ENCODE peak calls at places on chromosomes 4 and X, in ten cellular contexts. One of them, this sample, is unnamed.

GRCh38 chr4:40576651-40577480 is 52.8 kb downstream of the RBM47 start:
- DNase-seq in fibroblast of lung: peak; percentile 96
- DNase-seq in pancreas: peak; percentile 74
- DNase-seq in Peyer's patch: peak; percentile 62
- DNase-seq in cardiac muscle cell: peak; percentile 82
- DNase-seq in effector memory CD4-positive, alpha-beta T cell: no peak
- DNase-seq in CD4-positive, alpha-beta memory T cell: no peak
- DNase-seq in mammary epithelial cell: peak; percentile 78
- DNase-seq in endodermal cell: peak; percentile 75
- DNase-seq in MM.1S: peak; percentile 82
- DNase-seq in this sample: peak; percentile 37

GRCh38 chr4:73856518-73856917 is 3.4 kb downstream of the PF4V1 start:
- DNase-seq in fibroblast of lung: peak; percentile 78
- DNase-seq in pancreas: no peak
- DNase-seq in Peyer's patch: no peak
- DNase-seq in cardiac muscle cell: no peak
- DNase-seq in effector memory CD4-positive, alpha-beta T cell: no peak
- DNase-seq in CD4-positive, alpha-beta memory T cell: no peak
- DNase-seq in mammary epithelial cell: no peak
- DNase-seq in endodermal cell: no peak
- DNase-seq in MM.1S: no peak
- DNase-seq in this sample: no peak

GRCh38 chrX:145410622-145411021 is 163.3 kb downstream of the SPANXN1 start:
- DNase-seq in fibroblast of lung: no peak
- DNase-seq in pancreas: no peak
- DNase-seq in Peyer's patch: no peak
- DNase-seq in cardiac muscle cell: no peak
- DNase-seq in effector memory CD4-positive, alpha-beta T cell: no peak
- DNase-seq in CD4-positive, alpha-beta memory T cell: no peak
- DNase-seq in mammary epithelial cell: no peak
- DNase-seq in endodermal cell: no peak
- DNase-seq in MM.1S: no peak
- DNase-seq in this sample: no peak

GRCh38 chr4:60019946-60020345 is 1180.2 kb upstream of the ADGRL3 start:
- DNase-seq in fibroblast of lung: no peak
- DNase-seq in pancreas: no peak
- DNase-seq in Peyer's patch: no peak
- DNase-seq in cardiac muscle cell: peak; percentile 75
- DNase-seq in effector memory CD4-positive, alpha-beta T cell: no peak
- DNase-seq in CD4-positive, alpha-beta memory T cell: no peak
- DNase-seq in mammary epithelial cell: no peak
- DNase-seq in endodermal cell: no peak
- DNase-seq in MM.1S: no peak
- DNase-seq in this sample: no peak

GRCh38 chr4:146245899-146246298 is 31.6 kb downstream of the REELD1 start:
- DNase-seq in fibroblast of lung: peak; percentile 53
- DNase-seq in pancreas: no peak
- DNase-seq in Peyer's patch: no peak
- DNase-seq in cardiac muscle cell: no peak
- DNase-seq in effector memory CD4-positive, alpha-beta T cell: no peak
- DNase-seq in CD4-positive, alpha-beta memory T cell: no peak
- DNase-seq in mammary epithelial cell: no peak
- DNase-seq in endodermal cell: no peak
- DNase-seq in MM.1S: no peak
- DNase-seq in this sample: no peak

GRCh38 chr4:105808030-105808429 is 87.2 kb upstream of the NPNT start:
- DNase-seq in fibroblast of lung: no peak
- DNase-seq in pancreas: no peak
- DNase-seq in Peyer's patch: no peak
- DNase-seq in cardiac muscle cell: no peak
- DNase-seq in effector memory CD4-positive, alpha-beta T cell: no peak
- DNase-seq in CD4-positive, alpha-beta memory T cell: no peak
- DNase-seq in mammary epithelial cell: no peak
- DNase-seq in endodermal cell: no peak
- DNase-seq in MM.1S: no peak
- DNase-seq in this sample: no peak

GRCh38 chr4:185394568-185395254 is 1.0 kb downstream of the LRP2BP start:
- DNase-seq in fibroblast of lung: peak; percentile 34
- DNase-seq in pancreas: no peak
- DNase-seq in Peyer's patch: no peak
- DNase-seq in cardiac muscle cell: no peak
- DNase-seq in effector memory CD4-positive, alpha-beta T cell: no peak
- DNase-seq in CD4-positive, alpha-beta memory T cell: no peak
- DNase-seq in mammary epithelial cell: peak; percentile 46
- DNase-seq in endodermal cell: no peak
- DNase-seq in MM.1S: no peak
- DNase-seq in this sample: no peak

GRCh38 chrX:41737065-41737464 is 13.1 kb downstream of the GPR82 start:
- DNase-seq in fibroblast of lung: no peak
- DNase-seq in pancreas: no peak
- DNase-seq in Peyer's patch: no peak
- DNase-seq in cardiac muscle cell: no peak
- DNase-seq in effector memory CD4-positive, alpha-beta T cell: no peak
- DNase-seq in CD4-positive, alpha-beta memory T cell: peak; percentile 12
- DNase-seq in mammary epithelial cell: no peak
- DNase-seq in endodermal cell: no peak
- DNase-seq in MM.1S: no peak
- DNase-seq in this sample: no peak

GRCh38 chrX:41750720-41751119 is 26.7 kb downstream of the GPR82 start:
- DNase-seq in fibroblast of lung: no peak
- DNase-seq in pancreas: no peak
- DNase-seq in Peyer's patch: no peak
- DNase-seq in cardiac muscle cell: no peak
- DNase-seq in effector memory CD4-positive, alpha-beta T cell: no peak
- DNase-seq in CD4-positive, alpha-beta memory T cell: no peak
- DNase-seq in mammary epithelial cell: no peak
- DNase-seq in endodermal cell: no peak
- DNase-seq in MM.1S: no peak
- DNase-seq in this sample: no peak

GRCh38 chr4:168854216-168854921 is 155.7 kb downstream of the CBR4 start:
- DNase-seq in fibroblast of lung: peak; percentile 20
- DNase-seq in pancreas: no peak
- DNase-seq in Peyer's patch: no peak
- DNase-seq in cardiac muscle cell: peak; percentile 24
- DNase-seq in effector memory CD4-positive, alpha-beta T cell: no peak
- DNase-seq in CD4-positive, alpha-beta memory T cell: no peak
- DNase-seq in mammary epithelial cell: no peak
- DNase-seq in endodermal cell: no peak
- DNase-seq in MM.1S: no peak
- DNase-seq in this sample: no peak

GRCh38 chrX:15087747-15088146 is 182.1 kb downstream of the ASB9 start:
- DNase-seq in fibroblast of lung: no peak
- DNase-seq in pancreas: no peak
- DNase-seq in Peyer's patch: no peak
- DNase-seq in cardiac muscle cell: no peak
- DNase-seq in effector memory CD4-positive, alpha-beta T cell: no peak
- DNase-seq in CD4-positive, alpha-beta memory T cell: no peak
- DNase-seq in mammary epithelial cell: no peak
- DNase-seq in endodermal cell: no peak
- DNase-seq in MM.1S: no peak
- DNase-seq in this sample: no peak

GRCh38 chrX:17741123-17741511 is 3.8 kb downstream of the SCML1 start:
- DNase-seq in fibroblast of lung: no peak
- DNase-seq in pancreas: no peak
- DNase-seq in Peyer's patch: no peak
- DNase-seq in cardiac muscle cell: no peak
- DNase-seq in effector memory CD4-positive, alpha-beta T cell: no peak
- DNase-seq in CD4-positive, alpha-beta memory T cell: no peak
- DNase-seq in mammary epithelial cell: no peak
- DNase-seq in endodermal cell: no peak
- DNase-seq in MM.1S: no peak
- DNase-seq in this sample: no peak

GRCh38 chr4:18241744-18242143 is 220.2 kb upstream of the LCORL start:
- DNase-seq in fibroblast of lung: no peak
- DNase-seq in pancreas: no peak
- DNase-seq in Peyer's patch: no peak
- DNase-seq in cardiac muscle cell: no peak
- DNase-seq in effector memory CD4-positive, alpha-beta T cell: no peak
- DNase-seq in CD4-positive, alpha-beta memory T cell: no peak
- DNase-seq in mammary epithelial cell: no peak
- DNase-seq in endodermal cell: no peak
- DNase-seq in MM.1S: no peak
- DNase-seq in this sample: no peak

GRCh38 chrX:44415639-44416386 is 72.3 kb upstream of the EFHC2 start:
- DNase-seq in fibroblast of lung: no peak
- DNase-seq in pancreas: peak; percentile 52
- DNase-seq in Peyer's patch: no peak
- DNase-seq in cardiac muscle cell: no peak
- DNase-seq in effector memory CD4-positive, alpha-beta T cell: no peak
- DNase-seq in CD4-positive, alpha-beta memory T cell: no peak
- DNase-seq in mammary epithelial cell: peak; percentile 76
- DNase-seq in endodermal cell: no peak
- DNase-seq in MM.1S: no peak
- DNase-seq in this sample: no peak

GRCh38 chr4:11543710-11544109 is 115.0 kb upstream of the HS3ST1 start:
- DNase-seq in fibroblast of lung: peak; percentile 77
- DNase-seq in pancreas: no peak
- DNase-seq in Peyer's patch: no peak
- DNase-seq in cardiac muscle cell: no peak
- DNase-seq in effector memory CD4-positive, alpha-beta T cell: no peak
- DNase-seq in CD4-positive, alpha-beta memory T cell: no peak
- DNase-seq in mammary epithelial cell: peak; percentile 71
- DNase-seq in endodermal cell: no peak
- DNase-seq in MM.1S: no peak
- DNase-seq in this sample: no peak

GRCh38 chrX:39470588-39471155 is 627.1 kb downstream of the BCOR start:
- DNase-seq in fibroblast of lung: peak; percentile 74
- DNase-seq in pancreas: no peak
- DNase-seq in Peyer's patch: no peak
- DNase-seq in cardiac muscle cell: no peak
- DNase-seq in effector memory CD4-positive, alpha-beta T cell: no peak
- DNase-seq in CD4-positive, alpha-beta memory T cell: no peak
- DNase-seq in mammary epithelial cell: no peak
- DNase-seq in endodermal cell: no peak
- DNase-seq in MM.1S: no peak
- DNase-seq in this sample: peak; percentile 70

DNA sequence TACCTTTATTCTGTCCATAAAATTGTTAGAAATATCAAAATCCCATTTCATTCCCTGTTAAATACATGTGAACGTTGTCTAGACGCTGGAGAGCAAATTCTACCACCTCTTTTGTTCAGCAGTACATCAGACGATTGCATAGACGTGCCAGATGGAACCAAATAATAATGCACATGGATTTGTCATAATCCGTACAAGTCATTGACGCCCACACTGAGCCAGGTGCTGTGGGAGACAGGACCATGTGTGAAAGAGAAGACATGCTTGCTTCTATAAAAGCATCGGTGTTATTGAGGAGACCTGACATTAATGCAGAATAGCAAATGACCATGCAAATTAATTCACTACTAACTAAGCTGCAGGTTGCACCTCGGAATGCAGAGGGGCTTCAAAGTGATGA is 175.0 kb downstream of the PTTG2 start:
- DNase-seq in fibroblast of lung: no peak
- DNase-seq in pancreas: no peak
- DNase-seq in Peyer's patch: no peak
- DNase-seq in cardiac muscle cell: no peak
- DNase-seq in effector memory CD4-positive, alpha-beta T cell: no peak
- DNase-seq in CD4-positive, alpha-beta memory T cell: no peak
- DNase-seq in mammary epithelial cell: no peak
- DNase-seq in endodermal cell: no peak
- DNase-seq in MM.1S: no peak
- DNase-seq in this sample: no peak
- H3K36me3 ChIP-seq in fibroblast of lung: peaks cover 3% of the 10 kb centered on the region
- H3K36me3 ChIP-seq in pancreas: no peaks in the 10 kb centered on the region
- H3K36me3 ChIP-seq in Peyer's patch: peaks cover 30% of the 10 kb centered on the region
- H3K36me3 ChIP-seq in cardiac muscle cell: no peaks in the 10 kb centered on the region
- H3K36me3 ChIP-seq in effector memory CD4-positive, alpha-beta T cell: peaks cover 8% of the 10 kb centered on the region
- H3K36me3 ChIP-seq in CD4-positive, alpha-beta memory T cell: peaks cover 4% of the 10 kb centered on the region
- H3K36me3 ChIP-seq in mammary epithelial cell: no peaks in the 10 kb centered on the region
- H3K36me3 ChIP-seq in endodermal cell: peaks cover 47% of the 10 kb centered on the region
- H3K36me3 ChIP-seq in MM.1S: no peaks in the 10 kb centered on the region
- H3K36me3 ChIP-seq in this sample: no peaks in the 10 kb centered on the region

DNA sequence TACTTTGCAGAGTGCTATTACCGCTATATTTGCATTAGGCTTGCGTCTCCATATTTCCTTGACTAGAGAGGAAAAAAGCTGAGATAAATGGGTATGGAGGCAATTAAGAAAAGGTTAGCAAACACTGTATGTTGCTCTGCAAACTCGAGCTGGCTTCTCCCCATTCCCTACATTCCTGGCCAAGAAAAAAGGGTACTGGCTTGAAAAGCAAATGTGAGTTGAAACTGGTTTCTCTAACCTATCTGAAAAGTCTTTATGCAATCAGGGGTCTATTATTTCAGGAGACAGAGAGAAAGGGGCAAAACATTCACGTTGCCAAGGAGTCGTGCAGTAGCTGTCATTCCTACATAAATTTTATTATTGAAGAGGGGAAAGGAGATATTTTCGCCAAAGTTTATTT is 2.1 kb downstream of the TMEM47 start:
- DNase-seq in fibroblast of lung: peak; percentile 20
- DNase-seq in pancreas: no peak
- DNase-seq in Peyer's patch: no peak
- DNase-seq in cardiac muscle cell: peak; percentile 5
- DNase-seq in effector memory CD4-positive, alpha-beta T cell: no peak
- DNase-seq in CD4-positive, alpha-beta memory T cell: no peak
- DNase-seq in mammary epithelial cell: peak; percentile 3
- DNase-seq in endodermal cell: no peak
- DNase-seq in MM.1S: no peak
- DNase-seq in this sample: no peak
- H3K27ac ChIP-seq in fibroblast of lung: no peak overlapping the region
- H3K27ac ChIP-seq in pancreas: no peak overlapping the region
- H3K27ac ChIP-seq in Peyer's patch: no peak overlapping the region
- H3K27ac ChIP-seq in cardiac muscle cell: peak overlapping the region; percentile 86
- H3K27ac ChIP-seq in effector memory CD4-positive, alpha-beta T cell: no peak overlapping the region
- H3K27ac ChIP-seq in CD4-positive, alpha-beta memory T cell: no peak overlapping the region
- H3K27ac ChIP-seq in mammary epithelial cell: peak overlapping the region; percentile 62
- H3K27ac ChIP-seq in endodermal cell: peak overlapping the region; percentile 90
- H3K27ac ChIP-seq in MM.1S: no peak overlapping the region
- H3K27ac ChIP-seq in this sample: no peak overlapping the region

GRCh38 chr4:80268081-80268823 is 1.8 kb downstream of the FGF5 start:
- DNase-seq in fibroblast of lung: peak; percentile 66
- DNase-seq in pancreas: no peak
- DNase-seq in Peyer's patch: no peak
- DNase-seq in cardiac muscle cell: peak; percentile 2
- DNase-seq in effector memory CD4-positive, alpha-beta T cell: no peak
- DNase-seq in CD4-positive, alpha-beta memory T cell: no peak
- DNase-seq in mammary epithelial cell: peak; percentile 55
- DNase-seq in endodermal cell: peak; percentile 78
- DNase-seq in MM.1S: no peak
- DNase-seq in this sample: no peak
- H3K4me3 ChIP-seq in fibroblast of lung: peak overlapping the region; percentile 54
- H3K4me3 ChIP-seq in pancreas: no peak overlapping the region
- H3K4me3 ChIP-seq in Peyer's patch: no peak overlapping the region
- H3K4me3 ChIP-seq in cardiac muscle cell: no peak overlapping the region
- H3K4me3 ChIP-seq in effector memory CD4-positive, alpha-beta T cell: no peak overlapping the region
- H3K4me3 ChIP-seq in CD4-positive, alpha-beta memory T cell: no peak overlapping the region
- H3K4me3 ChIP-seq in mammary epithelial cell: peak overlapping the region; percentile 79
- H3K4me3 ChIP-seq in endodermal cell: peak overlapping the region; percentile 27
- H3K4me3 ChIP-seq in MM.1S: no peak overlapping the region
- H3K4me3 ChIP-seq in this sample: no peak overlapping the region

DNA sequence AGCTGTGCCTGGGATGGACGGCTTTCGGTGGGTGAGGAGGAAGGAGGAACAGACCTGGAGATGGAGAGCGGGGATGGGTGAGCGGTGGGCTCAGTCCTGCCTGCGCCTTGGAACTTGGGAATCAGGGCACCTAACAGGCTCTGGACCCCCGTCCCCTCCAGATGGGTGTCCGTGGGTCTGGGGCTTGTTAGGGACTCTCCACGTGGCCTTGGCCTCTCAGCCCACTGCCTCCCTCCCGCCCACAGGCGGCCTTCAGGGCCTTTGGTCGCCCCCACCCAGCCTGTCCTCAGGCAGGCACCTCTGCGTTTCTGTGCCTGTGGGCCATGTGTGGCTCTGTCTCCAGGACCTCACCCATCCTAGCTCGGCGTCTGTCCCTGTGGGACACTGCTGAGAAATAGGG is 29.0 kb downstream of the TRMT44 start:
- DNase-seq in fibroblast of lung: no peak
- DNase-seq in pancreas: no peak
- DNase-seq in Peyer's patch: no peak
- DNase-seq in cardiac muscle cell: no peak
- DNase-seq in effector memory CD4-positive, alpha-beta T cell: no peak
- DNase-seq in CD4-positive, alpha-beta memory T cell: no peak
- DNase-seq in mammary epithelial cell: no peak
- DNase-seq in endodermal cell: no peak
- DNase-seq in MM.1S: no peak
- DNase-seq in this sample: no peak
- H3K36me3 ChIP-seq in fibroblast of lung: peaks cover 6% of the 10 kb centered on the region
- H3K36me3 ChIP-seq in pancreas: no peaks in the 10 kb centered on the region
- H3K36me3 ChIP-seq in Peyer's patch: peaks cover 51% of the 10 kb centered on the region
- H3K36me3 ChIP-seq in cardiac muscle cell: peaks cover 12% of the 10 kb centered on the region
- H3K36me3 ChIP-seq in effector memory CD4-positive, alpha-beta T cell: peaks cover 39% of the 10 kb centered on the region
- H3K36me3 ChIP-seq in CD4-positive, alpha-beta memory T cell: peaks cover 22% of the 10 kb centered on the region
- H3K36me3 ChIP-seq in mammary epithelial cell: no peaks in the 10 kb centered on the region
- H3K36me3 ChIP-seq in endodermal cell: peaks cover 78% of the 10 kb centered on the region
- H3K36me3 ChIP-seq in MM.1S: no peaks in the 10 kb centered on the region
- H3K36me3 ChIP-seq in this sample: no peaks in the 10 kb centered on the region

This sample was measured in ovary.